ENCODE peak calls at places on chromosomes 2 and 18, in six cellular contexts. N is adipocyte, T is heart right ventricle, S is HCT116, B is stomach, H is thoracic aorta. R is an unnamed sample.

GRCh38 chr2:219001577-219002394 is 8.6 kb upstream of the CRYBA2 start:
- DNase-seq in H (no peak), B (peak; percentile 95), S (peak; percentile 40), N (no peak), T (no peak), R (peak; percentile 52)

GRCh38 chr2:71001592-71002570 is 7.2 kb upstream of the TEX261 start:
- DNase-seq in S (no peak), T (no peak), H (no peak), B (no peak), N (no peak), R (no peak)

GRCh38 chr2:208584387-208584965 is 177.9 kb downstream of the PTH2R start:
- DNase-seq in N (no peak), S (no peak), B (no peak), H (no peak), T (no peak), R (no peak)

GRCh38 chr2:27716301-27717069 is 52.8 kb downstream of the SLC4A1AP start:
- DNase-seq in H (no peak), N (peak; percentile 53), S (no peak), T (no peak), B (no peak), R (peak; percentile 31)

GRCh38 chr2:170115501-170116229 is 62.3 kb upstream of the MYO3B start:
- DNase-seq in S (no peak), H (no peak), N (no peak), T (no peak), B (no peak), R (no peak)

GRCh38 chr2:234981197-234982095 is 29.6 kb downstream of the SH3BP4 start:
- DNase-seq in S (peak; percentile 73), T (peak; percentile 77), H (peak; percentile 75), B (peak; percentile 63), N (peak; percentile 97), R (no peak)

GRCh38 chr2:9668686-9669338 is 38.0 kb upstream of the YWHAQ start:
- DNase-seq in S (no peak), T (no peak), N (peak; percentile 8), B (peak; percentile 29), H (no peak), R (no peak)

GRCh38 chr2:69464575-69464974 is 27.3 kb upstream of the NFU1 start:
- DNase-seq in N (peak; percentile 11), H (no peak), T (peak; percentile 24), S (no peak), B (no peak), R (no peak)

GRCh38 chr2:14661163-14661562 is 28.6 kb downstream of the LRATD1 start:
- DNase-seq in S (no peak), T (no peak), B (no peak), N (no peak), H (no peak), R (no peak)

GRCh38 chr18:48719988-48720654 is 181.3 kb downstream of the CTIF start:
- DNase-seq in S (no peak), B (no peak), N (no peak), H (no peak), T (no peak), R (no peak)

GRCh38 chr18:55419939-55420664 is 167.9 kb downstream of the TCF4 start:
- DNase-seq in B (no peak), S (no peak), T (no peak), N (no peak), H (no peak), R (no peak)

GRCh38 chr2:239154971-239155805 is 245.6 kb downstream of the HDAC4 start:
- DNase-seq in S (no peak), T (no peak), B (peak; percentile 20), H (no peak), N (no peak), R (no peak)

GRCh38 chr2:227822416-227823003 is 8.9 kb downstream of the CCL20 start:
- DNase-seq in H (no peak), S (no peak), T (no peak), B (no peak), N (no peak), R (no peak)

GRCh38 chr2:105766300-105766866 is 21.7 kb downstream of the NCK2 start:
- DNase-seq in T (no peak), H (no peak), N (no peak), S (no peak), B (no peak), R (no peak)

GRCh38 chr2:234172066-234172465 is 121.6 kb downstream of the SPP2 start:
- DNase-seq in N (no peak), H (no peak), B (no peak), S (no peak), T (no peak), R (no peak)

GRCh38 chr2:6372317-6372903 is 493.3 kb downstream of the CMPK2 start:
- DNase-seq in T (no peak), H (no peak), N (peak; percentile 89), S (no peak), B (no peak), R (no peak)

GRCh38 chr2:233358864-233359386 is 4.6 kb downstream of the DGKD start:
- DNase-seq in S (no peak), N (no peak), T (no peak), B (no peak), H (no peak), R (no peak)

GRCh38 chr2:29655391-29656086 is 265.8 kb downstream of the ALK start:
- DNase-seq in B (no peak), T (peak; percentile 55), S (no peak), H (no peak), N (peak; percentile 50), R (no peak)

GRCh38 chr2:164039270-164039669 is 303.5 kb upstream of the FIGN start:
- DNase-seq in H (no peak), B (no peak), T (no peak), S (no peak), N (no peak), R (no peak)

GRCh38 chr2:27735263-27735904 is 36.1 kb upstream of the MRPL33 start:
- DNase-seq in S (no peak), H (peak; percentile 74), T (peak; percentile 88), B (peak; percentile 79), N (peak; percentile 64), R (no peak)

GRCh38 chr2:174574657-174575056 is 22.9 kb downstream of the WIPF1 start:
- DNase-seq in N (no peak), S (no peak), B (no peak), T (no peak), H (no peak), R (no peak)

GRCh38 chr18:3494569-3494968 is 44.6 kb downstream of the TGIF1 start:
- DNase-seq in B (no peak), H (no peak), S (no peak), N (no peak), T (no peak), R (no peak)

GRCh38 chr18:3494245-3494526 is 44.2 kb downstream of the TGIF1 start:
- DNase-seq in S (no peak), T (no peak), B (no peak), N (no peak), H (no peak), R (no peak)

GRCh38 chr18:3492166-3492565 is 42.2 kb downstream of the TGIF1 start:
- DNase-seq in B (no peak), H (no peak), T (no peak), N (no peak), S (no peak), R (no peak)

GRCh38 chr18:3493501-3494244 is 43.7 kb downstream of the TGIF1 start:
- DNase-seq in B (no peak), N (no peak), T (no peak), H (no peak), S (no peak), R (no peak)

DNA sequence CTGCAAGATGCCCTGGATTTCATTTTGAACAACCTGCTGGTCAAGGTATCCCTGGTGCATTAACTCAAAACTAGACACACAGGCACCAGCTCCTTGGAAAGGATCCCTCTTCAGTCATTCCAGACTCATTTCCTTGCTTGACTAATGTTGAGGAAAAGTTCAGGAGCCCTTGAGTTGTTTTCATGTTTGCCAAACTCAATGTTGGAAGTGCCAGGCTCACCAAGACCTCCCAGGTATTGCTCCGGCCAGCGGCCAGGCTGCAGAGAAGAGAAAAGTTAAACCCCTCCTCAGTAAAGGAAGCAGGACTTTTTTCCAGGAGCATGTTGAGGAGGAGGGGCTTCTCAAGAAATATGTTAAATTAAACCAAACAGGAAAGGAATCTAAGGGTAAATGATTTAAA is 42.7 kb downstream of the TGIF1 start:
- DNase-seq in H (no peak), S (no peak), T (no peak), B (no peak), N (no peak), R (no peak)
- H3K4me1 ChIP-seq in H (no peaks in the 10 kb centered on the region), S (peaks cover 14% of the 10 kb centered on the region), T (no peaks in the 10 kb centered on the region), B (no peaks in the 10 kb centered on the region), N (no peaks in the 10 kb centered on the region), R (no peaks in the 10 kb centered on the region)

GRCh38 chr18:57784034-57784815 is 18.9 kb downstream of the ATP8B1 start:
- DNase-seq in S (no peak), N (peak; percentile 47), H (no peak), B (no peak), T (no peak), R (no peak)
- H3K4me1 ChIP-seq in S (peaks cover 67% of the 10 kb centered on the region), N (peaks cover 35% of the 10 kb centered on the region), H (peaks cover 60% of the 10 kb centered on the region), B (peaks cover 48% of the 10 kb centered on the region), T (peaks cover 74% of the 10 kb centered on the region), R (no peaks in the 10 kb centered on the region)

GRCh38 chr18:44818668-44819403 is 138.1 kb downstream of the SETBP1 start:
- DNase-seq in T (no peak), B (no peak), N (no peak), S (no peak), H (no peak), R (no peak)
- H3K4me1 ChIP-seq in T (no peaks in the 10 kb centered on the region), B (peaks cover 25% of the 10 kb centered on the region), N (peaks cover under 1% of the 10 kb centered on the region), S (no peaks in the 10 kb centered on the region), H (no peaks in the 10 kb centered on the region), R (peaks cover 11% of the 10 kb centered on the region)

GRCh38 chr18:13681701-13682100 is 44.7 kb downstream of the FAM210A start:
- DNase-seq in B (no peak), H (no peak), S (no peak), T (no peak), N (no peak), R (no peak)
- H3K4me1 ChIP-seq in B (no peaks in the 10 kb centered on the region), H (peaks cover 18% of the 10 kb centered on the region), S (peaks cover 15% of the 10 kb centered on the region), T (peaks cover 31% of the 10 kb centered on the region), N (peaks cover 3% of the 10 kb centered on the region), R (no peaks in the 10 kb centered on the region)

GRCh38 chr18:76468345-76469275 is 26.4 kb downstream of the ZNF516 start:
- DNase-seq in B (no peak), S (no peak), H (no peak), T (no peak), N (no peak), R (no peak)
- H3K4me1 ChIP-seq in B (peaks cover 3% of the 10 kb centered on the region), S (no peaks in the 10 kb centered on the region), H (no peaks in the 10 kb centered on the region), T (peaks cover 23% of the 10 kb centered on the region), N (peaks cover 37% of the 10 kb centered on the region), R (no peaks in the 10 kb centered on the region)